ENCODE peak calls at places on chromosomes 7 and 10, in nine cellular contexts. One of them, this sample, is unnamed.

GRCh38 chr7:69198250-69198649 is 400.0 kb upstream of the AUTS2 start:
- DNase-seq in body of pancreas: no peak
- DNase-seq in Peyer's patch: no peak
- DNase-seq in astrocyte of the spinal cord: no peak
- DNase-seq in AG04450: no peak
- DNase-seq in A549: no peak
- DNase-seq in PC-3: no peak
- DNase-seq in fibroblast of lung: no peak
- DNase-seq in tibial nerve: no peak
- DNase-seq in this sample: no peak

GRCh38 chr10:63921932-63922713 is 400.9 kb downstream of the REEP3 start:
- DNase-seq in body of pancreas: no peak
- DNase-seq in Peyer's patch: no peak
- DNase-seq in astrocyte of the spinal cord: no peak
- DNase-seq in AG04450: no peak
- DNase-seq in A549: no peak
- DNase-seq in PC-3: no peak
- DNase-seq in fibroblast of lung: no peak
- DNase-seq in tibial nerve: no peak
- DNase-seq in this sample: no peak

GRCh38 chr10:99304027-99304856 is 24.9 kb upstream of the CNNM1 start:
- DNase-seq in body of pancreas: peak; percentile 67
- DNase-seq in Peyer's patch: no peak
- DNase-seq in astrocyte of the spinal cord: no peak
- DNase-seq in AG04450: no peak
- DNase-seq in A549: no peak
- DNase-seq in PC-3: peak; percentile 46
- DNase-seq in fibroblast of lung: peak; percentile 6
- DNase-seq in tibial nerve: no peak
- DNase-seq in this sample: peak; percentile 28

GRCh38 chr7:123769371-123769770 is 20.6 kb upstream of the WASL start:
- DNase-seq in body of pancreas: peak; percentile 85
- DNase-seq in Peyer's patch: no peak
- DNase-seq in astrocyte of the spinal cord: peak; percentile 67
- DNase-seq in AG04450: no peak
- DNase-seq in A549: peak; percentile 76
- DNase-seq in PC-3: peak; percentile 94
- DNase-seq in fibroblast of lung: peak; percentile 70
- DNase-seq in tibial nerve: no peak
- DNase-seq in this sample: peak; percentile 76

GRCh38 chr7:138008588-138009349 is 6.9 kb upstream of the CREB3L2 start:
- DNase-seq in body of pancreas: no peak
- DNase-seq in Peyer's patch: peak; percentile 60
- DNase-seq in astrocyte of the spinal cord: peak; percentile 75
- DNase-seq in AG04450: no peak
- DNase-seq in A549: peak; percentile 36
- DNase-seq in PC-3: peak; percentile 75
- DNase-seq in fibroblast of lung: peak; percentile 47
- DNase-seq in tibial nerve: no peak
- DNase-seq in this sample: peak; percentile 82

GRCh38 chr10:20885678-20886077 is 11.4 kb downstream of the NEBL start:
- DNase-seq in body of pancreas: peak; percentile 16
- DNase-seq in Peyer's patch: no peak
- DNase-seq in astrocyte of the spinal cord: no peak
- DNase-seq in AG04450: no peak
- DNase-seq in A549: no peak
- DNase-seq in PC-3: peak; percentile 81
- DNase-seq in fibroblast of lung: peak; percentile 20
- DNase-seq in tibial nerve: no peak
- DNase-seq in this sample: no peak

GRCh38 chr7:139654270-139655181 is 123.3 kb downstream of the HIPK2 start:
- DNase-seq in body of pancreas: no peak
- DNase-seq in Peyer's patch: no peak
- DNase-seq in astrocyte of the spinal cord: no peak
- DNase-seq in AG04450: no peak
- DNase-seq in A549: no peak
- DNase-seq in PC-3: no peak
- DNase-seq in fibroblast of lung: no peak
- DNase-seq in tibial nerve: no peak
- DNase-seq in this sample: no peak

GRCh38 chr10:84008878-84009277 is 130.4 kb upstream of the GHITM start:
- DNase-seq in body of pancreas: no peak
- DNase-seq in Peyer's patch: peak; percentile 61
- DNase-seq in astrocyte of the spinal cord: no peak
- DNase-seq in AG04450: no peak
- DNase-seq in A549: peak; percentile 6
- DNase-seq in PC-3: peak; percentile 17
- DNase-seq in fibroblast of lung: no peak
- DNase-seq in tibial nerve: no peak
- DNase-seq in this sample: no peak

GRCh38 chr10:4453276-4453675 is 372.7 kb upstream of the AKR1E2 start:
- DNase-seq in body of pancreas: no peak
- DNase-seq in Peyer's patch: no peak
- DNase-seq in astrocyte of the spinal cord: no peak
- DNase-seq in AG04450: no peak
- DNase-seq in A549: no peak
- DNase-seq in PC-3: no peak
- DNase-seq in fibroblast of lung: no peak
- DNase-seq in tibial nerve: no peak
- DNase-seq in this sample: no peak

GRCh38 chr7:45150199-45150598 is 7.4 kb upstream of the RAMP3 start:
- DNase-seq in body of pancreas: no peak
- DNase-seq in Peyer's patch: no peak
- DNase-seq in astrocyte of the spinal cord: no peak
- DNase-seq in AG04450: no peak
- DNase-seq in A549: no peak
- DNase-seq in PC-3: no peak
- DNase-seq in fibroblast of lung: no peak
- DNase-seq in tibial nerve: no peak
- DNase-seq in this sample: no peak

GRCh38 chr7:111855161-111855841 is 293.0 kb upstream of the IMMP2L start:
- DNase-seq in body of pancreas: peak; percentile 32
- DNase-seq in Peyer's patch: no peak
- DNase-seq in astrocyte of the spinal cord: peak; percentile 76
- DNase-seq in AG04450: peak; percentile 68
- DNase-seq in A549: peak; percentile 23
- DNase-seq in PC-3: peak; percentile 62
- DNase-seq in fibroblast of lung: peak; percentile 53
- DNase-seq in tibial nerve: no peak
- DNase-seq in this sample: peak; percentile 56

GRCh38 chr7:133491846-133492652 is 239.2 kb downstream of the EXOC4 start:
- DNase-seq in body of pancreas: no peak
- DNase-seq in Peyer's patch: no peak
- DNase-seq in astrocyte of the spinal cord: peak; percentile 25
- DNase-seq in AG04450: no peak
- DNase-seq in A549: no peak
- DNase-seq in PC-3: peak; percentile 69
- DNase-seq in fibroblast of lung: peak; percentile 77
- DNase-seq in tibial nerve: no peak
- DNase-seq in this sample: peak; percentile 13

GRCh38 chr10:35307297-35307696 is 29.0 kb upstream of the CCNY start:
- DNase-seq in body of pancreas: no peak
- DNase-seq in Peyer's patch: peak; percentile 22
- DNase-seq in astrocyte of the spinal cord: peak; percentile 36
- DNase-seq in AG04450: no peak
- DNase-seq in A549: no peak
- DNase-seq in PC-3: peak; percentile 100
- DNase-seq in fibroblast of lung: peak; percentile 66
- DNase-seq in tibial nerve: no peak
- DNase-seq in this sample: no peak

GRCh38 chr10:132366006-132366405 is 31.0 kb upstream of the PWWP2B start:
- DNase-seq in body of pancreas: no peak
- DNase-seq in Peyer's patch: no peak
- DNase-seq in astrocyte of the spinal cord: no peak
- DNase-seq in AG04450: no peak
- DNase-seq in A549: no peak
- DNase-seq in PC-3: no peak
- DNase-seq in fibroblast of lung: no peak
- DNase-seq in tibial nerve: no peak
- DNase-seq in this sample: no peak

GRCh38 chr10:4688620-4689019 is 137.4 kb upstream of the AKR1E2 start:
- DNase-seq in body of pancreas: no peak
- DNase-seq in Peyer's patch: no peak
- DNase-seq in astrocyte of the spinal cord: no peak
- DNase-seq in AG04450: no peak
- DNase-seq in A549: no peak
- DNase-seq in PC-3: no peak
- DNase-seq in fibroblast of lung: no peak
- DNase-seq in tibial nerve: no peak
- DNase-seq in this sample: no peak

GRCh38 chr10:6170638-6171037 is 32.1 kb upstream of the PFKFB3 start:
- DNase-seq in body of pancreas: peak; percentile 31
- DNase-seq in Peyer's patch: peak; percentile 70
- DNase-seq in astrocyte of the spinal cord: no peak
- DNase-seq in AG04450: no peak
- DNase-seq in A549: no peak
- DNase-seq in PC-3: no peak
- DNase-seq in fibroblast of lung: no peak
- DNase-seq in tibial nerve: no peak
- DNase-seq in this sample: no peak

GRCh38 chr7:133056370-133057238 is 25.3 kb downstream of the CHCHD3 start:
- DNase-seq in body of pancreas: no peak
- DNase-seq in Peyer's patch: no peak
- DNase-seq in astrocyte of the spinal cord: no peak
- DNase-seq in AG04450: no peak
- DNase-seq in A549: no peak
- DNase-seq in PC-3: no peak
- DNase-seq in fibroblast of lung: no peak
- DNase-seq in tibial nerve: no peak
- DNase-seq in this sample: peak; percentile 50

GRCh38 chr10:97781541-97782331 is 9.9 kb upstream of the SFRP5 start:
- DNase-seq in body of pancreas: no peak
- DNase-seq in Peyer's patch: no peak
- DNase-seq in astrocyte of the spinal cord: no peak
- DNase-seq in AG04450: no peak
- DNase-seq in A549: no peak
- DNase-seq in PC-3: no peak
- DNase-seq in fibroblast of lung: no peak
- DNase-seq in tibial nerve: no peak
- DNase-seq in this sample: no peak

GRCh38 chr10:45373783-45374450 is at the start of gene ALOX5:
- DNase-seq in body of pancreas: peak; percentile 88
- DNase-seq in Peyer's patch: peak; percentile 86
- DNase-seq in astrocyte of the spinal cord: no peak
- DNase-seq in AG04450: no peak
- DNase-seq in A549: peak; percentile 13
- DNase-seq in PC-3: peak; percentile 31
- DNase-seq in fibroblast of lung: no peak
- DNase-seq in tibial nerve: no peak
- DNase-seq in this sample: no peak

GRCh38 chr7:114243019-114243507 is 171.6 kb upstream of the FOXP2 start:
- DNase-seq in body of pancreas: no peak
- DNase-seq in Peyer's patch: no peak
- DNase-seq in astrocyte of the spinal cord: peak; percentile 41
- DNase-seq in AG04450: no peak
- DNase-seq in A549: no peak
- DNase-seq in PC-3: no peak
- DNase-seq in fibroblast of lung: peak; percentile 70
- DNase-seq in tibial nerve: no peak
- DNase-seq in this sample: peak; percentile 56

GRCh38 chr10:113518415-113518814 is 34.4 kb upstream of the HABP2 start:
- DNase-seq in body of pancreas: no peak
- DNase-seq in Peyer's patch: peak; percentile 15
- DNase-seq in astrocyte of the spinal cord: no peak
- DNase-seq in AG04450: no peak
- DNase-seq in A549: no peak
- DNase-seq in PC-3: no peak
- DNase-seq in fibroblast of lung: no peak
- DNase-seq in tibial nerve: no peak
- DNase-seq in this sample: no peak

GRCh38 chr10:71712572-71713134 is 6.9 kb downstream of the C10orf105 start:
- DNase-seq in body of pancreas: no peak
- DNase-seq in Peyer's patch: no peak
- DNase-seq in astrocyte of the spinal cord: no peak
- DNase-seq in AG04450: no peak
- DNase-seq in A549: no peak
- DNase-seq in PC-3: no peak
- DNase-seq in fibroblast of lung: no peak
- DNase-seq in tibial nerve: no peak
- DNase-seq in this sample: no peak

GRCh38 chr7:106959753-106960152 is 84.8 kb upstream of the PRKAR2B start:
- DNase-seq in body of pancreas: no peak
- DNase-seq in Peyer's patch: no peak
- DNase-seq in astrocyte of the spinal cord: no peak
- DNase-seq in AG04450: no peak
- DNase-seq in A549: peak; percentile 10
- DNase-seq in PC-3: peak; percentile 13
- DNase-seq in fibroblast of lung: no peak
- DNase-seq in tibial nerve: no peak
- DNase-seq in this sample: no peak
- TF ChIP-seq CTCF in body of pancreas: no peak
- TF ChIP-seq CTCF in Peyer's patch: no peak
- TF ChIP-seq CTCF in astrocyte of the spinal cord: peak; percentile 32
- TF ChIP-seq CTCF in AG04450: no peak
- TF ChIP-seq CTCF in A549: no peak
- TF ChIP-seq CTCF in PC-3: peak; percentile 10
- TF ChIP-seq CTCF in fibroblast of lung: no peak
- TF ChIP-seq CTCF in tibial nerve: no peak
- TF ChIP-seq CTCF in this sample: no peak

GRCh38 chr10:110857265-110858158 is 14.2 kb upstream of the PDCD4 start:
- DNase-seq in body of pancreas: peak; percentile 89
- DNase-seq in Peyer's patch: peak; percentile 88
- DNase-seq in astrocyte of the spinal cord: no peak
- DNase-seq in AG04450: peak; percentile 63
- DNase-seq in A549: no peak
- DNase-seq in PC-3: no peak
- DNase-seq in fibroblast of lung: peak; percentile 60
- DNase-seq in tibial nerve: no peak
- DNase-seq in this sample: peak; percentile 56
- H3K4me3 ChIP-seq in body of pancreas: no peak overlapping the region
- H3K4me3 ChIP-seq in Peyer's patch: no peak overlapping the region
- H3K4me3 ChIP-seq in astrocyte of the spinal cord: no peak overlapping the region
- H3K4me3 ChIP-seq in AG04450: no peak overlapping the region
- H3K4me3 ChIP-seq in A549: no peak overlapping the region
- H3K4me3 ChIP-seq in PC-3: no peak overlapping the region
- H3K4me3 ChIP-seq in fibroblast of lung: no peak overlapping the region
- H3K4me3 ChIP-seq in tibial nerve: no peak overlapping the region
- H3K4me3 ChIP-seq in this sample: no peak overlapping the region

GRCh38 chr10:62636825-62637248 is 167.7 kb upstream of the ADO start:
- DNase-seq in body of pancreas: no peak
- DNase-seq in Peyer's patch: no peak
- DNase-seq in astrocyte of the spinal cord: no peak
- DNase-seq in AG04450: no peak
- DNase-seq in A549: no peak
- DNase-seq in PC-3: peak; percentile 43
- DNase-seq in fibroblast of lung: no peak
- DNase-seq in tibial nerve: no peak
- DNase-seq in this sample: no peak
- TF ChIP-seq CTCF in body of pancreas: no peak
- TF ChIP-seq CTCF in Peyer's patch: no peak
- TF ChIP-seq CTCF in astrocyte of the spinal cord: no peak
- TF ChIP-seq CTCF in AG04450: peak; percentile 47
- TF ChIP-seq CTCF in A549: no peak
- TF ChIP-seq CTCF in PC-3: peak; percentile 74
- TF ChIP-seq CTCF in fibroblast of lung: peak; percentile 46
- TF ChIP-seq CTCF in tibial nerve: no peak
- TF ChIP-seq CTCF in this sample: no peak

DNA sequence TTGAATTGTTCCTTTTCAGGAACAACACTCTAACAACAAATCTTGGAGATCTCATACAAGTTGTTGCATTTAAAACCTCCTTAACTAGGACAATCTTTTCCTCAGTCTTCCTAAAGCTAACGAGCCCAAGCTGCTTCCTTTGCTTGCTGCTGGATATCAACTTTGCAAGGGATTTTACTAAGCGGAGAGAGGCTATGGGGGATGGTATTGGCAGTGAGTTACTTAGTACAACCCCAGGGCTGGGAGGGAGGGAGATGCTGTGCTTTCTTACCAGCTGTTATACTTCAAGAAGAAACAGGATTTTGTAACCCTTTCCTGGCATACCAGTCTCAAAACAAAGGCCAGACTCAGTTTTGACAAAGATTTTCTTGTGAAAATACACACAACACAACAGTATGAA is 19.5 kb upstream of the COL1A2 start:
- DNase-seq in body of pancreas: peak; percentile 19
- DNase-seq in Peyer's patch: peak; percentile 50
- DNase-seq in astrocyte of the spinal cord: peak; percentile 97
- DNase-seq in AG04450: peak; percentile 94
- DNase-seq in A549: no peak
- DNase-seq in PC-3: no peak
- DNase-seq in fibroblast of lung: peak; percentile 98
- DNase-seq in tibial nerve: peak; percentile 26
- DNase-seq in this sample: peak; percentile 97
- H3K4me3 ChIP-seq in body of pancreas: no peak overlapping the region
- H3K4me3 ChIP-seq in Peyer's patch: peak overlapping the region; percentile 2
- H3K4me3 ChIP-seq in astrocyte of the spinal cord: peak overlapping the region; percentile 33
- H3K4me3 ChIP-seq in AG04450: peak overlapping the region; percentile 50
- H3K4me3 ChIP-seq in A549: no peak overlapping the region
- H3K4me3 ChIP-seq in PC-3: no peak overlapping the region
- H3K4me3 ChIP-seq in fibroblast of lung: peak overlapping the region; percentile 67
- H3K4me3 ChIP-seq in tibial nerve: peak overlapping the region; percentile 36
- H3K4me3 ChIP-seq in this sample: peak overlapping the region; percentile 45

This sample was measured in foreskin fibroblast.